ENCODE peak calls at places on chromosomes 4 and X, in four cellular contexts. Y is fibroblast of lung, Q is A549, P is cardiac muscle cell. C is an unnamed sample. For H3K9me3, the result is how much of the 10 kb centered on the place peaks cover.

GRCh38 chrX:106917830-106918500 is 2.2 kb upstream of the CLDN2 start:
- DNase-seq in Y (peak), Q (peak), P (no peak), C (no peak)

GRCh38 chr4:139015948-139016451 is 419 bp downstream of the NOCT start:
- DNase-seq in Y (peak), Q (no peak), P (peak), C (peak)

GRCh38 chrX:96770315-96770714 is 85.7 kb downstream of the DIAPH2 start:
- DNase-seq in Y (peak), Q (peak), P (peak), C (no peak)

GRCh38 chr4:175092114-175092513 is 174.0 kb downstream of the ADAM29 start:
- DNase-seq in Y (no peak), Q (no peak), P (no peak), C (peak)

GRCh38 chr4:61027939-61028338 is 172.2 kb upstream of the ADGRL3 start:
- DNase-seq in Y (no peak), Q (no peak), P (no peak), C (no peak)

GRCh38 chr4:146450524-146450923 is 71.2 kb downstream of the SLC10A7 start:
- DNase-seq in Y (peak), Q (no peak), P (no peak), C (no peak)

GRCh38 chr4:41363384-41363981 is 106.8 kb downstream of the UCHL1 start:
- DNase-seq in Y (peak), Q (no peak), P (no peak), C (no peak)

GRCh38 chr4:55446578-55446922 is 50.8 kb downstream of the TMEM165 start:
- DNase-seq in Y (peak), Q (no peak), P (no peak), C (no peak)

GRCh38 chr4:2617955-2618354 is 81.5 kb downstream of the FAM193A start:
- DNase-seq in Y (peak), Q (no peak), P (no peak), C (no peak)

GRCh38 chrX:115493015-115493414 is 68.0 kb upstream of the PLS3 start:
- DNase-seq in Y (no peak), Q (no peak), P (no peak), C (no peak)

GRCh38 chrX:87664381-87664780 is 146.8 kb downstream of the KLHL4 start:
- DNase-seq in Y (peak), Q (peak), P (peak), C (no peak)

GRCh38 chr4:138398297-138398696 is 156.1 kb upstream of the SLC7A11 start:
- DNase-seq in Y (no peak), Q (no peak), P (no peak), C (no peak)

GRCh38 chr4:10140866-10141759 is 24.5 kb upstream of the WDR1 start:
- DNase-seq in Y (no peak), Q (no peak), P (no peak), C (no peak)

GRCh38 chr4:176920694-176921093 is 128.0 kb upstream of the VEGFC start:
- DNase-seq in Y (peak), Q (no peak), P (no peak), C (no peak)

GRCh38 chrX:44432641-44433040 is 89.2 kb upstream of the EFHC2 start:
- DNase-seq in Y (no peak), Q (no peak), P (no peak), C (no peak)

GRCh38 chrX:134734343-134735001 is 76.2 kb upstream of the PLAC1 start:
- DNase-seq in Y (peak), Q (no peak), P (no peak), C (no peak)

GRCh38 chrX:33183366-33183765 is 28.0 kb downstream of the DMD start:
- DNase-seq in Y (peak), Q (no peak), P (peak), C (no peak)

GRCh38 chrX:44580466-44580865 is 37.8 kb upstream of the FUNDC1 start:
- DNase-seq in Y (peak), Q (no peak), P (no peak), C (no peak)

GRCh38 chrX:143853488-143853887 is 30.4 kb upstream of the UBE2NL start:
- DNase-seq in Y (peak), Q (no peak), P (no peak), C (no peak)

DNA sequence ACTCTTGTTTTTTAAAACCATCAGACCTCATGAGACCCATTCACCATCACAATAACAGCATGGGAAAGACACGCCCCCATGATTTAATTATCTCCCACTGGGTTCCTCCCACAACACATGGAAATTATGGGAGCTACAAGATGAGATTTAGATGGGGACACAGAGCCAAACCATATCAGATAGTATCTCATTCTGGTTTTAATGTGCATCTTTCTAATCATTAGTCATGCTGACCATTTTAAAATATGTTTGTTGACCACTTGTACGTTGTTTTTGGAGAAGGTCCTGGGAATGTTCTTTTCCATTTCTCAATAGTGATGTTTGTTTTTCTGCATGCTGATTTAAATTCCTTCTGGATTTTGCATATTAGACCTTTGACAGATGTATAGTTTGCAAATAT is 119.0 kb downstream of the RTL3 start:
- DNase-seq in Y (no peak), Q (no peak), P (no peak), C (no peak)
- H3K9me3 ChIP-seq in Y (under half), Q (under half), P (under half), C (under half)

GRCh38 chr4:22978656-22979055 is 285.9 kb downstream of the GBA3 start:
- DNase-seq in Y (no peak), Q (no peak), P (no peak), C (no peak)
- H3K9me3 ChIP-seq in Y (under half), Q (under half), P (under half), C (under half)

GRCh38 chr4:99863-100262 is 24.4 kb upstream of the ZNF718 start:
- DNase-seq in Y (peak), Q (no peak), P (no peak), C (no peak)

GRCh38 chr4:98386-98785 is 25.9 kb upstream of the ZNF718 start:
- DNase-seq in Y (no peak), Q (no peak), P (no peak), C (no peak)
- H3K9me3 ChIP-seq in Y (under half), Q (under half), P (under half), C (half or more)

DNA sequence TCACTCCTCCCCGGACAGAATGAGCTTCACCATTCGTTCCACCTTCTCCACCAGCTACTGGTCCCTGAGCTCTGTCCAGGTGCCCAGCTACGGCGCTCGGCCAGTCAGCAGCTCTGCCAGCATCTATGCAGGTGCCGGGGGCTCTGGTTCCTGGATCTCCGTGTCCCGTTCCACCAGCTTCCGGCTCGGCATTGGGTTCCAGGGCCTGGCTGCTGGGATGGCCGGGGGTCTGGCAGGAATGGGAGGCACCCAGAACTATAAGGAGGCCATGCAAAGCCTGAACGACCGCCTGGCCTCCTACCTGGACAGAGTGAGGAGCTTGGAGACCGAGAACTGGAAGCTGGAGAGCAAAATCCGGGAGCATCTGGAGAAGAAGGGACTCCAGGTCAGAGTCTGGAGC is 36.4 kb upstream of the N4BP2 start:
- DNase-seq in Y (no peak), Q (no peak), P (no peak), C (no peak)
- H3K9me3 ChIP-seq in Y (under half), Q (under half), P (under half), C (under half)

GRCh38 chr4:107444-108429 is 16.6 kb upstream of the ZNF718 start:
- DNase-seq in Y (no peak), Q (no peak), P (peak), C (no peak)
- H3K9me3 ChIP-seq in Y (under half), Q (under half), P (under half), C (under half)

GRCh38 chr4:179307297-179308136 is 1865.3 kb upstream of the AGA start:
- DNase-seq in Y (peak), Q (peak), P (peak), C (peak)
- H3K9me3 ChIP-seq in Y (under half), Q (under half), P (under half), C (under half)

GRCh38 chrX:123222920-123223319 is 38.8 kb downstream of the GRIA3 start:
- DNase-seq in Y (no peak), Q (no peak), P (no peak), C (no peak)
- H3K9me3 ChIP-seq in Y (under half), Q (under half), P (under half), C (under half)

GRCh38 chr4:8744083-8744805 is 127.4 kb downstream of the HMX1 start:
- DNase-seq in Y (no peak), Q (peak), P (no peak), C (no peak)

GRCh38 chr4:8741513-8742226 is 130.0 kb downstream of the HMX1 start:
- DNase-seq in Y (no peak), Q (no peak), P (no peak), C (no peak)

GRCh38 chr4:8739820-8740665 is 131.6 kb downstream of the HMX1 start:
- DNase-seq in Y (no peak), Q (no peak), P (no peak), C (no peak)

GRCh38 chr4:8740666-8741395 is 130.8 kb downstream of the HMX1 start:
- DNase-seq in Y (no peak), Q (no peak), P (no peak), C (no peak)

DNA sequence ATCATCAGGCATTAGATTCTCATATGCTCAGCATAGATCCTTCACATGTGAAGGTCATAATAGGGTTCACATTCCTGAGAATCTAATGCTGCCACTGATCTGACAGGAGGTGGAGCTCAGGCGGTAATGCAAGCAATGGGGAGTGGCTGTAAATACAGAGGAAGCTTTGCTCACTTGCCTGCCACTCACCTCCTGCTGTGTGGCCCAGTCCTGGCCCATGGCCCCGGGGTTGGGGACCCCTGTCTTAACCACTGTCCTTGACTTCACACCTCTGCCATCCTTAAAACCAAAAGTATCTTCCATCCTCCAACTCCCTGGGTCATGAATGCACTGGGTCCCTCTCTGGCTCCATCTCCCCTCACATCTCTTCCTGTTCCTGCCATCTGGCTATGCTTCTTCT is 129.1 kb downstream of the HMX1 start:
- DNase-seq in Y (no peak), Q (no peak), P (no peak), C (no peak)
- H3K9me3 ChIP-seq in Y (under half), Q (under half), P (under half), C (under half)

DNA sequence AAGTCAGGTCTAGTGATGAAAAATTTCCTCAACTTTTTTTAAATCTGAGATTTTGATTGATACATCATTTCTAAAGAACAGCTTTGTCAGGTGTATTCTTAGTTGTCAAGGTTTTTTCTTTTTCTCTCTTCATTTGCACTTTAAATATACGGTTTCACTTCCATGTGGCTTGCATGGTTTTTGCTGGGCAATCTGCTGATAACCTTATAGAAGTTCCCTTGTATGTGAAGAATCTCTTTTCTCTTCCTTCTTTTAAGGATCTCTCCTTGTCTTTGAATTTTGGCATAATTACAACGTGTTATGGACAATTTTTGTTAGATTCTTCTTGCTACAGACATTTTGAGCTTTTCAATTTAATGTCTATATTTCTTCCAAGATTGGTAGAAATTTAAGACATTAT is 76.4 kb downstream of the ZNF721 start:
- DNase-seq in Y (no peak), Q (no peak), P (no peak), C (no peak)
- H3K9me3 ChIP-seq in Y (under half), Q (half or more), P (under half), C (half or more)

DNA sequence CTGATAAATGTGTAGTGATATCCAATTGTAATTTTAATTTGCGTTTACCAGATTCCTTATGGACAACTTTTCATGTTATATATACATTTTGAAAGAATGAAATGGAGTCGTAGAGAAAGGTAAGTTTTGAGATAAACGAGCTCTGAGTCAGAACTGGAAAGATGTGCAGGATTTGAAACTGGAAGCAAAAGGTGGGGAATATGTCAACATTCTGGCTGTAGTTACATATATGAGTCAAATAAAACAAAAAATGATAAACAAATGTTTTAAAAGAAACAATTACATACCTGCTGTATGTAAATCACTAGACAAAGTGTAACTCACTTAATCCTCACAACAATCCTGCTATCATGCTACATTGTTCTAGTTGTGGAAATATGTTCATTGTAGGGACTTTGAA is 84.0 kb downstream of the LPAR4 start:
- DNase-seq in Y (no peak), Q (no peak), P (no peak), C (no peak)
- H3K9me3 ChIP-seq in Y (under half), Q (under half), P (under half), C (under half)

C was measured in mucosa of descending colon.